ENCODE peak calls at places on chromosomes 3 and 15, in ten cellular contexts. One of them, this sample, is unnamed.
A peak's percentile ranks its signal among the peaks of the same experiment; 100 is the strongest.

GRCh38 chr3:64223809-64224570 is 1.3 kb downstream of the PRICKLE2 start:
- DNase-seq in aorta: no peak
- DNase-seq in stimulated activated CD8-positive, alpha-beta memory T cell treated with anti-CD3 and anti-CD28 coated beads, Interleukin-4, amount 100 ng/mL, for 1 hour: no peak
- DNase-seq in dorsolateral prefrontal cortex: peak; percentile 70
- DNase-seq in hepatic stellate cell: no peak
- DNase-seq in cardiac muscle cell: peak; percentile 66
- DNase-seq in GM13976: no peak
- DNase-seq in right cardiac atrium: no peak
- DNase-seq in GM12865: peak; percentile 24
- DNase-seq in EL: peak; percentile 70
- DNase-seq in this sample: no peak

GRCh38 chr3:112770026-112770626 is 76.5 kb downstream of the CD200R1L start:
- DNase-seq in dorsolateral prefrontal cortex: no peak
- DNase-seq in right cardiac atrium: peak; percentile 74
- DNase-seq in cardiac muscle cell: peak; percentile 70
- DNase-seq in stimulated activated CD8-positive, alpha-beta memory T cell treated with anti-CD3 and anti-CD28 coated beads, Interleukin-4, amount 100 ng/mL, for 1 hour: no peak
- DNase-seq in aorta: no peak
- DNase-seq in hepatic stellate cell: no peak
- DNase-seq in GM13976: no peak
- DNase-seq in GM12865: peak; percentile 16
- DNase-seq in EL: peak; percentile 86
- DNase-seq in this sample: no peak

GRCh38 chr3:82954486-82954885 is 1193.0 kb upstream of the GBE1 start:
- DNase-seq in cardiac muscle cell: no peak
- DNase-seq in aorta: no peak
- DNase-seq in dorsolateral prefrontal cortex: no peak
- DNase-seq in hepatic stellate cell: no peak
- DNase-seq in stimulated activated CD8-positive, alpha-beta memory T cell treated with anti-CD3 and anti-CD28 coated beads, Interleukin-4, amount 100 ng/mL, for 1 hour: no peak
- DNase-seq in EL: no peak
- DNase-seq in GM12865: no peak
- DNase-seq in right cardiac atrium: no peak
- DNase-seq in GM13976: no peak
- DNase-seq in this sample: no peak

GRCh38 chr15:39919740-39920509 is at the start of gene GPR176:
- DNase-seq in stimulated activated CD8-positive, alpha-beta memory T cell treated with anti-CD3 and anti-CD28 coated beads, Interleukin-4, amount 100 ng/mL, for 1 hour: no peak
- DNase-seq in aorta: peak; percentile 92
- DNase-seq in dorsolateral prefrontal cortex: peak; percentile 72
- DNase-seq in hepatic stellate cell: peak; percentile 87
- DNase-seq in cardiac muscle cell: peak; percentile 90
- DNase-seq in GM12865: no peak
- DNase-seq in GM13976: peak; percentile 52
- DNase-seq in EL: peak; percentile 94
- DNase-seq in right cardiac atrium: peak; percentile 39
- DNase-seq in this sample: peak; percentile 54

GRCh38 chr3:197533396-197534347 is 22.1 kb downstream of the BDH1 start:
- DNase-seq in cardiac muscle cell: peak; percentile 22
- DNase-seq in right cardiac atrium: no peak
- DNase-seq in GM12865: no peak
- DNase-seq in stimulated activated CD8-positive, alpha-beta memory T cell treated with anti-CD3 and anti-CD28 coated beads, Interleukin-4, amount 100 ng/mL, for 1 hour: no peak
- DNase-seq in EL: no peak
- DNase-seq in dorsolateral prefrontal cortex: no peak
- DNase-seq in aorta: no peak
- DNase-seq in GM13976: no peak
- DNase-seq in hepatic stellate cell: no peak
- DNase-seq in this sample: no peak

GRCh38 chr15:69265347-69265955 is 33.3 kb upstream of the PAQR5 start:
- DNase-seq in stimulated activated CD8-positive, alpha-beta memory T cell treated with anti-CD3 and anti-CD28 coated beads, Interleukin-4, amount 100 ng/mL, for 1 hour: no peak
- DNase-seq in right cardiac atrium: no peak
- DNase-seq in aorta: no peak
- DNase-seq in dorsolateral prefrontal cortex: no peak
- DNase-seq in hepatic stellate cell: no peak
- DNase-seq in GM12865: peak; percentile 24
- DNase-seq in cardiac muscle cell: peak; percentile 49
- DNase-seq in GM13976: no peak
- DNase-seq in EL: peak; percentile 33
- DNase-seq in this sample: no peak

GRCh38 chr15:73325191-73325980 is 43.4 kb downstream of the HCN4 start:
- DNase-seq in GM12865: peak; percentile 54
- DNase-seq in right cardiac atrium: no peak
- DNase-seq in hepatic stellate cell: peak; percentile 47
- DNase-seq in GM13976: peak; percentile 73
- DNase-seq in aorta: peak; percentile 57
- DNase-seq in cardiac muscle cell: peak; percentile 5
- DNase-seq in EL: no peak
- DNase-seq in stimulated activated CD8-positive, alpha-beta memory T cell treated with anti-CD3 and anti-CD28 coated beads, Interleukin-4, amount 100 ng/mL, for 1 hour: no peak
- DNase-seq in dorsolateral prefrontal cortex: no peak
- DNase-seq in this sample: peak; percentile 69

GRCh38 chr3:11510001-11510760 is 133.5 kb downstream of the VGLL4 start:
- DNase-seq in right cardiac atrium: no peak
- DNase-seq in hepatic stellate cell: no peak
- DNase-seq in GM12865: no peak
- DNase-seq in EL: no peak
- DNase-seq in dorsolateral prefrontal cortex: no peak
- DNase-seq in stimulated activated CD8-positive, alpha-beta memory T cell treated with anti-CD3 and anti-CD28 coated beads, Interleukin-4, amount 100 ng/mL, for 1 hour: no peak
- DNase-seq in aorta: no peak
- DNase-seq in GM13976: no peak
- DNase-seq in cardiac muscle cell: peak; percentile 45
- DNase-seq in this sample: no peak

GRCh38 chr3:139588450-139588849 is 48.9 kb upstream of the RBP1 start:
- DNase-seq in dorsolateral prefrontal cortex: no peak
- DNase-seq in stimulated activated CD8-positive, alpha-beta memory T cell treated with anti-CD3 and anti-CD28 coated beads, Interleukin-4, amount 100 ng/mL, for 1 hour: no peak
- DNase-seq in GM13976: no peak
- DNase-seq in GM12865: no peak
- DNase-seq in EL: no peak
- DNase-seq in right cardiac atrium: no peak
- DNase-seq in hepatic stellate cell: no peak
- DNase-seq in cardiac muscle cell: no peak
- DNase-seq in aorta: no peak
- DNase-seq in this sample: no peak

GRCh38 chr3:133413166-133414020 is 13.5 kb downstream of the BFSP2 start:
- DNase-seq in EL: peak; percentile 56
- DNase-seq in GM13976: no peak
- DNase-seq in dorsolateral prefrontal cortex: peak; percentile 55
- DNase-seq in GM12865: no peak
- DNase-seq in stimulated activated CD8-positive, alpha-beta memory T cell treated with anti-CD3 and anti-CD28 coated beads, Interleukin-4, amount 100 ng/mL, for 1 hour: no peak
- DNase-seq in right cardiac atrium: no peak
- DNase-seq in aorta: peak; percentile 37
- DNase-seq in hepatic stellate cell: peak; percentile 40
- DNase-seq in cardiac muscle cell: peak; percentile 51
- DNase-seq in this sample: no peak

GRCh38 chr3:98002717-98003116 is 30.5 kb upstream of the RIOX2 start:
- DNase-seq in cardiac muscle cell: no peak
- DNase-seq in aorta: no peak
- DNase-seq in GM12865: no peak
- DNase-seq in hepatic stellate cell: no peak
- DNase-seq in stimulated activated CD8-positive, alpha-beta memory T cell treated with anti-CD3 and anti-CD28 coated beads, Interleukin-4, amount 100 ng/mL, for 1 hour: no peak
- DNase-seq in right cardiac atrium: no peak
- DNase-seq in EL: no peak
- DNase-seq in dorsolateral prefrontal cortex: no peak
- DNase-seq in GM13976: no peak
- DNase-seq in this sample: no peak

GRCh38 chr15:59976480-59976879 is 27.6 kb upstream of the FOXB1 start:
- DNase-seq in GM13976: no peak
- DNase-seq in stimulated activated CD8-positive, alpha-beta memory T cell treated with anti-CD3 and anti-CD28 coated beads, Interleukin-4, amount 100 ng/mL, for 1 hour: peak; percentile 20
- DNase-seq in aorta: no peak
- DNase-seq in EL: no peak
- DNase-seq in cardiac muscle cell: no peak
- DNase-seq in hepatic stellate cell: no peak
- DNase-seq in GM12865: peak; percentile 24
- DNase-seq in right cardiac atrium: no peak
- DNase-seq in dorsolateral prefrontal cortex: no peak
- DNase-seq in this sample: no peak

GRCh38 chr3:141285570-141285969 is 53.9 kb downstream of the PXYLP1 start:
- DNase-seq in EL: no peak
- DNase-seq in right cardiac atrium: no peak
- DNase-seq in aorta: no peak
- DNase-seq in dorsolateral prefrontal cortex: no peak
- DNase-seq in GM12865: no peak
- DNase-seq in hepatic stellate cell: no peak
- DNase-seq in cardiac muscle cell: no peak
- DNase-seq in GM13976: no peak
- DNase-seq in stimulated activated CD8-positive, alpha-beta memory T cell treated with anti-CD3 and anti-CD28 coated beads, Interleukin-4, amount 100 ng/mL, for 1 hour: no peak
- DNase-seq in this sample: no peak

GRCh38 chr3:41277790-41278465 is 78.6 kb downstream of the CTNNB1 start:
- DNase-seq in GM13976: no peak
- DNase-seq in cardiac muscle cell: no peak
- DNase-seq in EL: no peak
- DNase-seq in right cardiac atrium: no peak
- DNase-seq in aorta: no peak
- DNase-seq in GM12865: no peak
- DNase-seq in hepatic stellate cell: no peak
- DNase-seq in dorsolateral prefrontal cortex: no peak
- DNase-seq in stimulated activated CD8-positive, alpha-beta memory T cell treated with anti-CD3 and anti-CD28 coated beads, Interleukin-4, amount 100 ng/mL, for 1 hour: no peak
- DNase-seq in this sample: no peak

GRCh38 chr3:148079370-148079769 is 618.3 kb upstream of the AGTR1 start:
- DNase-seq in cardiac muscle cell: no peak
- DNase-seq in GM12865: no peak
- DNase-seq in aorta: no peak
- DNase-seq in GM13976: no peak
- DNase-seq in dorsolateral prefrontal cortex: peak; percentile 43
- DNase-seq in hepatic stellate cell: no peak
- DNase-seq in right cardiac atrium: peak; percentile 22
- DNase-seq in stimulated activated CD8-positive, alpha-beta memory T cell treated with anti-CD3 and anti-CD28 coated beads, Interleukin-4, amount 100 ng/mL, for 1 hour: no peak
- DNase-seq in EL: peak; percentile 8
- DNase-seq in this sample: no peak

GRCh38 chr15:84749111-84749991 is 959 bp downstream of the ZNF592 start:
- DNase-seq in stimulated activated CD8-positive, alpha-beta memory T cell treated with anti-CD3 and anti-CD28 coated beads, Interleukin-4, amount 100 ng/mL, for 1 hour: no peak
- DNase-seq in hepatic stellate cell: no peak
- DNase-seq in dorsolateral prefrontal cortex: no peak
- DNase-seq in cardiac muscle cell: peak; percentile 36
- DNase-seq in aorta: peak; percentile 50
- DNase-seq in right cardiac atrium: peak; percentile 36
- DNase-seq in GM13976: no peak
- DNase-seq in GM12865: peak; percentile 75
- DNase-seq in EL: peak; percentile 40
- DNase-seq in this sample: peak; percentile 28

GRCh38 chr3:34256021-34256420 is 457.6 kb downstream of the PDCD6IP start:
- DNase-seq in hepatic stellate cell: no peak
- DNase-seq in right cardiac atrium: no peak
- DNase-seq in dorsolateral prefrontal cortex: no peak
- DNase-seq in stimulated activated CD8-positive, alpha-beta memory T cell treated with anti-CD3 and anti-CD28 coated beads, Interleukin-4, amount 100 ng/mL, for 1 hour: no peak
- DNase-seq in aorta: no peak
- DNase-seq in GM12865: no peak
- DNase-seq in EL: no peak
- DNase-seq in GM13976: no peak
- DNase-seq in cardiac muscle cell: no peak
- DNase-seq in this sample: no peak

GRCh38 chr3:144369151-144369879 is 397.7 kb downstream of the DIPK2A start:
- DNase-seq in cardiac muscle cell: no peak
- DNase-seq in GM13976: no peak
- DNase-seq in aorta: no peak
- DNase-seq in EL: peak; percentile 13
- DNase-seq in GM12865: no peak
- DNase-seq in dorsolateral prefrontal cortex: no peak
- DNase-seq in stimulated activated CD8-positive, alpha-beta memory T cell treated with anti-CD3 and anti-CD28 coated beads, Interleukin-4, amount 100 ng/mL, for 1 hour: no peak
- DNase-seq in hepatic stellate cell: no peak
- DNase-seq in right cardiac atrium: no peak
- DNase-seq in this sample: no peak

GRCh38 chr3:71244153-71245051 is 339.1 kb downstream of the FOXP1 start:
- DNase-seq in hepatic stellate cell: peak; percentile 72
- DNase-seq in aorta: peak; percentile 77
- DNase-seq in stimulated activated CD8-positive, alpha-beta memory T cell treated with anti-CD3 and anti-CD28 coated beads, Interleukin-4, amount 100 ng/mL, for 1 hour: no peak
- DNase-seq in GM13976: no peak
- DNase-seq in GM12865: no peak
- DNase-seq in right cardiac atrium: no peak
- DNase-seq in cardiac muscle cell: peak; percentile 90
- DNase-seq in EL: no peak
- DNase-seq in dorsolateral prefrontal cortex: no peak
- DNase-seq in this sample: no peak

GRCh38 chr3:188974856-188975611 is 196.7 kb upstream of the TPRG1 start:
- DNase-seq in dorsolateral prefrontal cortex: no peak
- DNase-seq in right cardiac atrium: no peak
- DNase-seq in aorta: no peak
- DNase-seq in GM12865: peak; percentile 43
- DNase-seq in stimulated activated CD8-positive, alpha-beta memory T cell treated with anti-CD3 and anti-CD28 coated beads, Interleukin-4, amount 100 ng/mL, for 1 hour: no peak
- DNase-seq in hepatic stellate cell: peak; percentile 10
- DNase-seq in cardiac muscle cell: peak; percentile 46
- DNase-seq in GM13976: no peak
- DNase-seq in EL: peak; percentile 34
- DNase-seq in this sample: no peak

GRCh38 chr15:57595011-57595866 is 3.5 kb downstream of the MYZAP start:
- DNase-seq in dorsolateral prefrontal cortex: no peak
- DNase-seq in cardiac muscle cell: no peak
- DNase-seq in right cardiac atrium: peak; percentile 38
- DNase-seq in stimulated activated CD8-positive, alpha-beta memory T cell treated with anti-CD3 and anti-CD28 coated beads, Interleukin-4, amount 100 ng/mL, for 1 hour: no peak
- DNase-seq in aorta: no peak
- DNase-seq in EL: no peak
- DNase-seq in hepatic stellate cell: no peak
- DNase-seq in GM13976: no peak
- DNase-seq in GM12865: no peak
- DNase-seq in this sample: no peak

GRCh38 chr3:4741404-4742307 is 237.6 kb upstream of the BHLHE40 start:
- DNase-seq in stimulated activated CD8-positive, alpha-beta memory T cell treated with anti-CD3 and anti-CD28 coated beads, Interleukin-4, amount 100 ng/mL, for 1 hour: no peak
- DNase-seq in hepatic stellate cell: peak; percentile 85
- DNase-seq in dorsolateral prefrontal cortex: no peak
- DNase-seq in GM12865: no peak
- DNase-seq in aorta: peak; percentile 79
- DNase-seq in EL: peak; percentile 95
- DNase-seq in cardiac muscle cell: peak; percentile 98
- DNase-seq in GM13976: no peak
- DNase-seq in right cardiac atrium: peak; percentile 75
- DNase-seq in this sample: no peak

GRCh38 chr3:79380581-79380980 is 387.2 kb downstream of the ROBO1 start:
- DNase-seq in GM13976: no peak
- DNase-seq in dorsolateral prefrontal cortex: no peak
- DNase-seq in hepatic stellate cell: no peak
- DNase-seq in right cardiac atrium: no peak
- DNase-seq in cardiac muscle cell: no peak
- DNase-seq in stimulated activated CD8-positive, alpha-beta memory T cell treated with anti-CD3 and anti-CD28 coated beads, Interleukin-4, amount 100 ng/mL, for 1 hour: no peak
- DNase-seq in aorta: no peak
- DNase-seq in GM12865: no peak
- DNase-seq in EL: peak; percentile 18
- DNase-seq in this sample: no peak

GRCh38 chr3:64830681-64831080 is 142.9 kb upstream of the ADAMTS9 start:
- DNase-seq in cardiac muscle cell: no peak
- DNase-seq in EL: no peak
- DNase-seq in GM12865: no peak
- DNase-seq in dorsolateral prefrontal cortex: no peak
- DNase-seq in hepatic stellate cell: no peak
- DNase-seq in right cardiac atrium: no peak
- DNase-seq in aorta: no peak
- DNase-seq in stimulated activated CD8-positive, alpha-beta memory T cell treated with anti-CD3 and anti-CD28 coated beads, Interleukin-4, amount 100 ng/mL, for 1 hour: no peak
- DNase-seq in GM13976: no peak
- DNase-seq in this sample: no peak

GRCh38 chr15:23072633-23073032 is 33.3 kb upstream of the TUBGCP5 start:
- DNase-seq in GM12865: no peak
- DNase-seq in EL: no peak
- DNase-seq in right cardiac atrium: no peak
- DNase-seq in stimulated activated CD8-positive, alpha-beta memory T cell treated with anti-CD3 and anti-CD28 coated beads, Interleukin-4, amount 100 ng/mL, for 1 hour: no peak
- DNase-seq in dorsolateral prefrontal cortex: no peak
- DNase-seq in hepatic stellate cell: no peak
- DNase-seq in aorta: no peak
- DNase-seq in GM13976: no peak
- DNase-seq in cardiac muscle cell: no peak
- DNase-seq in this sample: no peak

GRCh38 chr15:27438403-27439375 is 467.7 kb downstream of the GABRG3 start:
- DNase-seq in hepatic stellate cell: no peak
- DNase-seq in cardiac muscle cell: peak; percentile 21
- DNase-seq in GM13976: no peak
- DNase-seq in right cardiac atrium: no peak
- DNase-seq in stimulated activated CD8-positive, alpha-beta memory T cell treated with anti-CD3 and anti-CD28 coated beads, Interleukin-4, amount 100 ng/mL, for 1 hour: no peak
- DNase-seq in GM12865: no peak
- DNase-seq in dorsolateral prefrontal cortex: peak; percentile 84
- DNase-seq in EL: no peak
- DNase-seq in aorta: no peak
- DNase-seq in this sample: no peak

GRCh38 chr15:84681822-84682221 is 23.8 kb upstream of the NMB start:
- DNase-seq in GM13976: no peak
- DNase-seq in GM12865: no peak
- DNase-seq in cardiac muscle cell: peak; percentile 83
- DNase-seq in right cardiac atrium: no peak
- DNase-seq in dorsolateral prefrontal cortex: no peak
- DNase-seq in stimulated activated CD8-positive, alpha-beta memory T cell treated with anti-CD3 and anti-CD28 coated beads, Interleukin-4, amount 100 ng/mL, for 1 hour: no peak
- DNase-seq in EL: no peak
- DNase-seq in hepatic stellate cell: no peak
- DNase-seq in aorta: no peak
- DNase-seq in this sample: no peak

GRCh38 chr3:28907616-28908015 is 373.3 kb upstream of the RBMS3 start:
- DNase-seq in aorta: no peak
- DNase-seq in cardiac muscle cell: no peak
- DNase-seq in stimulated activated CD8-positive, alpha-beta memory T cell treated with anti-CD3 and anti-CD28 coated beads, Interleukin-4, amount 100 ng/mL, for 1 hour: no peak
- DNase-seq in GM12865: no peak
- DNase-seq in dorsolateral prefrontal cortex: no peak
- DNase-seq in EL: no peak
- DNase-seq in GM13976: no peak
- DNase-seq in hepatic stellate cell: no peak
- DNase-seq in right cardiac atrium: no peak
- DNase-seq in this sample: no peak

This sample was measured in GM20000.